ENCODE peak calls at places on chromosomes 12 and 14, in ten cellular contexts. One of them, this sample, is unnamed.

GRCh38 chr12:123937707-123938600 is 34.7 kb downstream of the CCDC92 start:
- DNase-seq in gastrocnemius medialis: no peak
- DNase-seq in transverse colon: no peak
- DNase-seq in body of pancreas: no peak
- DNase-seq in B cell: peak; percentile 20
- DNase-seq in astrocyte of the spinal cord: no peak
- DNase-seq in mesothelial cell of epicardium: no peak
- DNase-seq in nephron progenitor cell: no peak
- DNase-seq in HFFc6: no peak
- DNase-seq in CD4-positive, alpha-beta T cell: peak; percentile 46
- DNase-seq in this sample: no peak

GRCh38 chr14:50403433-50403832 is 6.8 kb upstream of the CDKL1 start:
- DNase-seq in gastrocnemius medialis: no peak
- DNase-seq in transverse colon: no peak
- DNase-seq in body of pancreas: no peak
- DNase-seq in B cell: no peak
- DNase-seq in astrocyte of the spinal cord: peak; percentile 33
- DNase-seq in mesothelial cell of epicardium: no peak
- DNase-seq in nephron progenitor cell: no peak
- DNase-seq in HFFc6: no peak
- DNase-seq in CD4-positive, alpha-beta T cell: no peak
- DNase-seq in this sample: no peak

GRCh38 chr12:38544357-38545066 is 227.9 kb downstream of the ALG10B start:
- DNase-seq in gastrocnemius medialis: no peak
- DNase-seq in transverse colon: no peak
- DNase-seq in body of pancreas: no peak
- DNase-seq in B cell: no peak
- DNase-seq in astrocyte of the spinal cord: no peak
- DNase-seq in mesothelial cell of epicardium: no peak
- DNase-seq in nephron progenitor cell: peak; percentile 8
- DNase-seq in HFFc6: no peak
- DNase-seq in CD4-positive, alpha-beta T cell: no peak
- DNase-seq in this sample: no peak

GRCh38 chr14:68088463-68088862 is 268.9 kb downstream of the RAD51B start:
- DNase-seq in gastrocnemius medialis: no peak
- DNase-seq in transverse colon: no peak
- DNase-seq in body of pancreas: no peak
- DNase-seq in B cell: no peak
- DNase-seq in astrocyte of the spinal cord: peak; percentile 45
- DNase-seq in mesothelial cell of epicardium: no peak
- DNase-seq in nephron progenitor cell: peak; percentile 18
- DNase-seq in HFFc6: no peak
- DNase-seq in CD4-positive, alpha-beta T cell: no peak
- DNase-seq in this sample: no peak

GRCh38 chr12:53299101-53299453 is 418 bp upstream of the MYG1 start:
- DNase-seq in gastrocnemius medialis: no peak
- DNase-seq in transverse colon: no peak
- DNase-seq in body of pancreas: no peak
- DNase-seq in B cell: no peak
- DNase-seq in astrocyte of the spinal cord: peak; percentile 71
- DNase-seq in mesothelial cell of epicardium: no peak
- DNase-seq in nephron progenitor cell: no peak
- DNase-seq in HFFc6: peak; percentile 92
- DNase-seq in CD4-positive, alpha-beta T cell: no peak
- DNase-seq in this sample: no peak

GRCh38 chr12:125314051-125314882 is 249.0 kb downstream of the AACS start:
- DNase-seq in gastrocnemius medialis: no peak
- DNase-seq in transverse colon: no peak
- DNase-seq in body of pancreas: no peak
- DNase-seq in B cell: no peak
- DNase-seq in astrocyte of the spinal cord: no peak
- DNase-seq in mesothelial cell of epicardium: no peak
- DNase-seq in nephron progenitor cell: no peak
- DNase-seq in HFFc6: no peak
- DNase-seq in CD4-positive, alpha-beta T cell: no peak
- DNase-seq in this sample: no peak

GRCh38 chr12:15152864-15153263 is 68.4 kb downstream of the RERG start:
- DNase-seq in gastrocnemius medialis: no peak
- DNase-seq in transverse colon: no peak
- DNase-seq in body of pancreas: no peak
- DNase-seq in B cell: no peak
- DNase-seq in astrocyte of the spinal cord: peak; percentile 77
- DNase-seq in mesothelial cell of epicardium: no peak
- DNase-seq in nephron progenitor cell: no peak
- DNase-seq in HFFc6: no peak
- DNase-seq in CD4-positive, alpha-beta T cell: no peak
- DNase-seq in this sample: no peak

GRCh38 chr12:109160433-109160832 is 44.0 kb downstream of the ACACB start:
- DNase-seq in gastrocnemius medialis: peak; percentile 37
- DNase-seq in transverse colon: no peak
- DNase-seq in body of pancreas: peak; percentile 20
- DNase-seq in B cell: no peak
- DNase-seq in astrocyte of the spinal cord: no peak
- DNase-seq in mesothelial cell of epicardium: no peak
- DNase-seq in nephron progenitor cell: no peak
- DNase-seq in HFFc6: no peak
- DNase-seq in CD4-positive, alpha-beta T cell: no peak
- DNase-seq in this sample: no peak

GRCh38 chr14:51544901-51545300 is 106.8 kb upstream of the FRMD6 start:
- DNase-seq in gastrocnemius medialis: no peak
- DNase-seq in transverse colon: no peak
- DNase-seq in body of pancreas: no peak
- DNase-seq in B cell: no peak
- DNase-seq in astrocyte of the spinal cord: no peak
- DNase-seq in mesothelial cell of epicardium: no peak
- DNase-seq in nephron progenitor cell: no peak
- DNase-seq in HFFc6: no peak
- DNase-seq in CD4-positive, alpha-beta T cell: no peak
- DNase-seq in this sample: no peak

GRCh38 chr14:100827751-100828447 is 2.0 kb downstream of the MEG3 start:
- DNase-seq in gastrocnemius medialis: no peak
- DNase-seq in transverse colon: no peak
- DNase-seq in body of pancreas: peak; percentile 36
- DNase-seq in B cell: no peak
- DNase-seq in astrocyte of the spinal cord: peak; percentile 76
- DNase-seq in mesothelial cell of epicardium: no peak
- DNase-seq in nephron progenitor cell: no peak
- DNase-seq in HFFc6: peak; percentile 78
- DNase-seq in CD4-positive, alpha-beta T cell: no peak
- DNase-seq in this sample: no peak

GRCh38 chr14:82341386-82341785 is 807.7 kb upstream of the SEL1L start:
- DNase-seq in gastrocnemius medialis: no peak
- DNase-seq in transverse colon: no peak
- DNase-seq in body of pancreas: no peak
- DNase-seq in B cell: no peak
- DNase-seq in astrocyte of the spinal cord: no peak
- DNase-seq in mesothelial cell of epicardium: no peak
- DNase-seq in nephron progenitor cell: no peak
- DNase-seq in HFFc6: no peak
- DNase-seq in CD4-positive, alpha-beta T cell: no peak
- DNase-seq in this sample: no peak

GRCh38 chr12:26011099-26011498 is 52.6 kb downstream of the RASSF8 start:
- DNase-seq in gastrocnemius medialis: no peak
- DNase-seq in transverse colon: no peak
- DNase-seq in body of pancreas: no peak
- DNase-seq in B cell: no peak
- DNase-seq in astrocyte of the spinal cord: peak; percentile 65
- DNase-seq in mesothelial cell of epicardium: no peak
- DNase-seq in nephron progenitor cell: no peak
- DNase-seq in HFFc6: peak; percentile 62
- DNase-seq in CD4-positive, alpha-beta T cell: no peak
- DNase-seq in this sample: no peak

GRCh38 chr12:6271281-6271680 is 39.2 kb upstream of the PLEKHG6 start:
- DNase-seq in gastrocnemius medialis: no peak
- DNase-seq in transverse colon: no peak
- DNase-seq in body of pancreas: no peak
- DNase-seq in B cell: no peak
- DNase-seq in astrocyte of the spinal cord: no peak
- DNase-seq in mesothelial cell of epicardium: no peak
- DNase-seq in nephron progenitor cell: no peak
- DNase-seq in HFFc6: no peak
- DNase-seq in CD4-positive, alpha-beta T cell: no peak
- DNase-seq in this sample: no peak

GRCh38 chr14:80216818-80217217 is 5.5 kb upstream of the DIO2 start:
- DNase-seq in gastrocnemius medialis: no peak
- DNase-seq in transverse colon: no peak
- DNase-seq in body of pancreas: no peak
- DNase-seq in B cell: no peak
- DNase-seq in astrocyte of the spinal cord: no peak
- DNase-seq in mesothelial cell of epicardium: no peak
- DNase-seq in nephron progenitor cell: no peak
- DNase-seq in HFFc6: no peak
- DNase-seq in CD4-positive, alpha-beta T cell: no peak
- DNase-seq in this sample: no peak

GRCh38 chr12:71397433-71397954 is 42.1 kb upstream of the LGR5 start:
- DNase-seq in gastrocnemius medialis: no peak
- DNase-seq in transverse colon: no peak
- DNase-seq in body of pancreas: no peak
- DNase-seq in B cell: no peak
- DNase-seq in astrocyte of the spinal cord: peak; percentile 18
- DNase-seq in mesothelial cell of epicardium: no peak
- DNase-seq in nephron progenitor cell: no peak
- DNase-seq in HFFc6: peak; percentile 23
- DNase-seq in CD4-positive, alpha-beta T cell: no peak
- DNase-seq in this sample: no peak
- TF ChIP-seq CTCF in gastrocnemius medialis: no peak
- TF ChIP-seq CTCF in transverse colon: no peak
- TF ChIP-seq CTCF in body of pancreas: no peak
- TF ChIP-seq CTCF in B cell: no peak
- TF ChIP-seq CTCF in astrocyte of the spinal cord: no peak
- TF ChIP-seq CTCF in mesothelial cell of epicardium: no peak
- TF ChIP-seq CTCF in nephron progenitor cell: no peak
- TF ChIP-seq CTCF in HFFc6: no peak
- TF ChIP-seq CTCF in CD4-positive, alpha-beta T cell: no peak
- TF ChIP-seq CTCF in this sample: no peak

GRCh38 chr12:49621651-49622500 is 1.5 kb upstream of the PRPF40B start:
- DNase-seq in gastrocnemius medialis: no peak
- DNase-seq in transverse colon: no peak
- DNase-seq in body of pancreas: no peak
- DNase-seq in B cell: peak; percentile 32
- DNase-seq in astrocyte of the spinal cord: no peak
- DNase-seq in mesothelial cell of epicardium: no peak
- DNase-seq in nephron progenitor cell: no peak
- DNase-seq in HFFc6: no peak
- DNase-seq in CD4-positive, alpha-beta T cell: no peak
- DNase-seq in this sample: no peak

GRCh38 chr12:49624919-49625577 is 1.7 kb downstream of the PRPF40B start:
- DNase-seq in gastrocnemius medialis: no peak
- DNase-seq in transverse colon: no peak
- DNase-seq in body of pancreas: no peak
- DNase-seq in B cell: no peak
- DNase-seq in astrocyte of the spinal cord: peak; percentile 40
- DNase-seq in mesothelial cell of epicardium: no peak
- DNase-seq in nephron progenitor cell: no peak
- DNase-seq in HFFc6: no peak
- DNase-seq in CD4-positive, alpha-beta T cell: no peak
- DNase-seq in this sample: no peak

GRCh38 chr12:49622501-49623141 is 740 bp upstream of the PRPF40B start:
- DNase-seq in gastrocnemius medialis: no peak
- DNase-seq in transverse colon: peak; percentile 47
- DNase-seq in body of pancreas: peak; percentile 48
- DNase-seq in B cell: peak; percentile 56
- DNase-seq in astrocyte of the spinal cord: no peak
- DNase-seq in mesothelial cell of epicardium: no peak
- DNase-seq in nephron progenitor cell: peak; percentile 29
- DNase-seq in HFFc6: peak; percentile 14
- DNase-seq in CD4-positive, alpha-beta T cell: peak; percentile 9
- DNase-seq in this sample: no peak

GRCh38 chr12:49626169-49626835 is 2.9 kb downstream of the PRPF40B start:
- DNase-seq in gastrocnemius medialis: no peak
- DNase-seq in transverse colon: no peak
- DNase-seq in body of pancreas: no peak
- DNase-seq in B cell: no peak
- DNase-seq in astrocyte of the spinal cord: no peak
- DNase-seq in mesothelial cell of epicardium: no peak
- DNase-seq in nephron progenitor cell: no peak
- DNase-seq in HFFc6: no peak
- DNase-seq in CD4-positive, alpha-beta T cell: no peak
- DNase-seq in this sample: no peak

GRCh38 chr12:49623142-49623899 is at the start of gene PRPF40B:
- DNase-seq in gastrocnemius medialis: peak; percentile 80
- DNase-seq in transverse colon: peak; percentile 91
- DNase-seq in body of pancreas: peak; percentile 91
- DNase-seq in B cell: peak; percentile 93
- DNase-seq in astrocyte of the spinal cord: peak; percentile 70
- DNase-seq in mesothelial cell of epicardium: peak; percentile 85
- DNase-seq in nephron progenitor cell: peak; percentile 92
- DNase-seq in HFFc6: peak; percentile 63
- DNase-seq in CD4-positive, alpha-beta T cell: peak; percentile 81
- DNase-seq in this sample: peak; percentile 92
- TF ChIP-seq CTCF in gastrocnemius medialis: peak; percentile 52
- TF ChIP-seq CTCF in transverse colon: peak; percentile 47
- TF ChIP-seq CTCF in body of pancreas: peak; percentile 45
- TF ChIP-seq CTCF in B cell: peak; percentile 51
- TF ChIP-seq CTCF in astrocyte of the spinal cord: peak; percentile 38
- TF ChIP-seq CTCF in mesothelial cell of epicardium: peak; percentile 35
- TF ChIP-seq CTCF in nephron progenitor cell: peak; percentile 48
- TF ChIP-seq CTCF in HFFc6: peak; percentile 74
- TF ChIP-seq CTCF in CD4-positive, alpha-beta T cell: peak; percentile 23
- TF ChIP-seq CTCF in this sample: peak; percentile 73

GRCh38 chr12:93813972-93814821 is 137.0 kb downstream of the CRADD start:
- DNase-seq in gastrocnemius medialis: peak; percentile 95
- DNase-seq in transverse colon: peak; percentile 59
- DNase-seq in body of pancreas: peak; percentile 76
- DNase-seq in B cell: no peak
- DNase-seq in astrocyte of the spinal cord: no peak
- DNase-seq in mesothelial cell of epicardium: no peak
- DNase-seq in nephron progenitor cell: no peak
- DNase-seq in HFFc6: no peak
- DNase-seq in CD4-positive, alpha-beta T cell: no peak
- DNase-seq in this sample: no peak
- TF ChIP-seq CTCF in gastrocnemius medialis: peak; percentile 18
- TF ChIP-seq CTCF in transverse colon: no peak
- TF ChIP-seq CTCF in body of pancreas: no peak
- TF ChIP-seq CTCF in B cell: no peak
- TF ChIP-seq CTCF in astrocyte of the spinal cord: no peak
- TF ChIP-seq CTCF in mesothelial cell of epicardium: no peak
- TF ChIP-seq CTCF in nephron progenitor cell: no peak
- TF ChIP-seq CTCF in HFFc6: no peak
- TF ChIP-seq CTCF in CD4-positive, alpha-beta T cell: no peak
- TF ChIP-seq CTCF in this sample: no peak

GRCh38 chr14:99296517-99296916 is 24.5 kb upstream of the BCL11B start:
- DNase-seq in gastrocnemius medialis: no peak
- DNase-seq in transverse colon: no peak
- DNase-seq in body of pancreas: no peak
- DNase-seq in B cell: no peak
- DNase-seq in astrocyte of the spinal cord: no peak
- DNase-seq in mesothelial cell of epicardium: no peak
- DNase-seq in nephron progenitor cell: no peak
- DNase-seq in HFFc6: no peak
- DNase-seq in CD4-positive, alpha-beta T cell: no peak
- DNase-seq in this sample: no peak
- TF ChIP-seq CTCF in gastrocnemius medialis: no peak
- TF ChIP-seq CTCF in transverse colon: no peak
- TF ChIP-seq CTCF in body of pancreas: no peak
- TF ChIP-seq CTCF in B cell: no peak
- TF ChIP-seq CTCF in astrocyte of the spinal cord: no peak
- TF ChIP-seq CTCF in mesothelial cell of epicardium: no peak
- TF ChIP-seq CTCF in nephron progenitor cell: no peak
- TF ChIP-seq CTCF in HFFc6: peak; percentile 22
- TF ChIP-seq CTCF in CD4-positive, alpha-beta T cell: no peak
- TF ChIP-seq CTCF in this sample: no peak

This sample was measured in progenitor cell of endocrine pancreas.